ENCODE peak calls at places on chromosome 9, in eight cellular contexts. S, H, A, B, U, K, F and E are unnamed samples.
A peak's percentile ranks its signal among the peaks of the same experiment; 100 is the strongest.

GRCh38 chr9:109708507-109708945 is 71.5 kb upstream of the PALM2AKAP2 start:
- DNase-seq in S (no peak), H (no peak), A (no peak), B (no peak), U (no peak), K (peak; percentile 27), F (no peak), E (no peak)

GRCh38 chr9:120877276-120878034 is 467 bp upstream of the PHF19 start:
- DNase-seq in S (no peak), H (peak; percentile 66), A (peak; percentile 76), B (peak; percentile 79), U (no peak), K (peak; percentile 73), F (peak; percentile 50), E (peak; percentile 80)

GRCh38 chr9:33166263-33167083 is 663 bp downstream of the B4GALT1 start:
- DNase-seq in S (no peak), H (peak; percentile 59), A (no peak), B (peak; percentile 76), U (no peak), K (peak; percentile 71), F (peak; percentile 45), E (no peak)

GRCh38 chr9:114693248-114693895 is 11.4 kb upstream of the TEX48 start:
- DNase-seq in S (no peak), H (no peak), A (no peak), B (no peak), U (no peak), K (no peak), F (no peak), E (no peak)

GRCh38 chr9:76194896-76195295 is 199.3 kb downstream of the RFK start:
- DNase-seq in S (no peak), H (no peak), A (no peak), B (no peak), U (no peak), K (no peak), F (peak; percentile 51), E (no peak)

GRCh38 chr9:3900673-3901318 is 375.0 kb upstream of the RFX3 start:
- DNase-seq in S (no peak), H (no peak), A (no peak), B (no peak), U (no peak), K (no peak), F (no peak), E (no peak)

GRCh38 chr9:131633491-131634031 is 88.2 kb downstream of the PRRT1B start:
- DNase-seq in S (no peak), H (no peak), A (no peak), B (no peak), U (no peak), K (no peak), F (no peak), E (no peak)

GRCh38 chr9:97543568-97543967 is 42.1 kb downstream of the TMOD1 start:
- DNase-seq in S (no peak), H (no peak), A (peak; percentile 4), B (no peak), U (no peak), K (no peak), F (no peak), E (no peak)

GRCh38 chr9:19233344-19233743 is 2.9 kb downstream of the DENND4C start:
- DNase-seq in S (no peak), H (no peak), A (no peak), B (no peak), U (no peak), K (no peak), F (no peak), E (no peak)

GRCh38 chr9:83625120-83625710 is 2.3 kb downstream of the IDNK start:
- DNase-seq in S (no peak), H (no peak), A (no peak), B (no peak), U (no peak), K (no peak), F (peak; percentile 23), E (no peak)

GRCh38 chr9:74513221-74513620 is 16.1 kb downstream of the RORB start:
- DNase-seq in S (no peak), H (no peak), A (no peak), B (no peak), U (no peak), K (no peak), F (no peak), E (no peak)

GRCh38 chr9:134959971-134960310 is 42.2 kb upstream of the FCN1 start:
- DNase-seq in S (no peak), H (no peak), A (no peak), B (no peak), U (no peak), K (no peak), F (no peak), E (no peak)

GRCh38 chr9:129143461-129143927 is 32.3 kb downstream of the PTPA start:
- DNase-seq in S (no peak), H (peak; percentile 98), A (no peak), B (peak; percentile 78), U (no peak), K (peak; percentile 85), F (peak; percentile 62), E (no peak)

GRCh38 chr9:99623780-99624364 is 197.8 kb upstream of the NR4A3 start:
- DNase-seq in S (no peak), H (no peak), A (no peak), B (no peak), U (no peak), K (no peak), F (no peak), E (no peak)

GRCh38 chr9:87725900-87726709 is at the start of gene CTSL:
- DNase-seq in S (no peak), H (peak; percentile 93), A (peak; percentile 67), B (peak; percentile 96), U (no peak), K (peak; percentile 97), F (peak; percentile 90), E (peak; percentile 46)

GRCh38 chr9:87722393-87722792 is 3.5 kb upstream of the CTSL start:
- DNase-seq in S (no peak), H (no peak), A (no peak), B (peak; percentile 68), U (no peak), K (peak; percentile 45), F (no peak), E (no peak)

GRCh38 chr9:87725356-87725899 is 491 bp upstream of the CTSL start:
- DNase-seq in S (no peak), H (peak; percentile 59), A (no peak), B (no peak), U (no peak), K (peak; percentile 48), F (peak; percentile 77), E (no peak)
- H3K4me3 ChIP-seq in S (peak overlapping the region; percentile 71), H (peak overlapping the region; percentile 42), A (peak overlapping the region; percentile 87), B (no peak overlapping the region), U (peak overlapping the region; percentile 79), K (peak overlapping the region; percentile 86), F (peak overlapping the region; percentile 72), E (peak overlapping the region; percentile 66)

GRCh38 chr9:136670571-136671253 is 8.0 kb downstream of the EGFL7 start:
- DNase-seq in S (no peak), H (no peak), A (peak; percentile 8), B (no peak), U (no peak), K (no peak), F (no peak), E (no peak)

GRCh38 chr9:136667940-136668760 is 5.4 kb downstream of the EGFL7 start:
- DNase-seq in S (no peak), H (no peak), A (no peak), B (no peak), U (no peak), K (no peak), F (no peak), E (no peak)

GRCh38 chr9:136669791-136670464 is 7.2 kb downstream of the EGFL7 start:
- DNase-seq in S (no peak), H (no peak), A (no peak), B (no peak), U (no peak), K (no peak), F (no peak), E (no peak)

GRCh38 chr9:136667217-136667939 is 4.7 kb downstream of the EGFL7 start:
- DNase-seq in S (no peak), H (no peak), A (no peak), B (no peak), U (no peak), K (no peak), F (no peak), E (no peak)

GRCh38 chr9:136668983-136669790 is 6.5 kb downstream of the EGFL7 start:
- DNase-seq in S (no peak), H (peak; percentile 33), A (peak; percentile 22), B (no peak), U (no peak), K (no peak), F (no peak), E (no peak)
- H3K4me3 ChIP-seq in S (no peak overlapping the region), H (no peak overlapping the region), A (no peak overlapping the region), B (no peak overlapping the region), U (no peak overlapping the region), K (peak overlapping the region; percentile 71), F (no peak overlapping the region), E (no peak overlapping the region)

DNA sequence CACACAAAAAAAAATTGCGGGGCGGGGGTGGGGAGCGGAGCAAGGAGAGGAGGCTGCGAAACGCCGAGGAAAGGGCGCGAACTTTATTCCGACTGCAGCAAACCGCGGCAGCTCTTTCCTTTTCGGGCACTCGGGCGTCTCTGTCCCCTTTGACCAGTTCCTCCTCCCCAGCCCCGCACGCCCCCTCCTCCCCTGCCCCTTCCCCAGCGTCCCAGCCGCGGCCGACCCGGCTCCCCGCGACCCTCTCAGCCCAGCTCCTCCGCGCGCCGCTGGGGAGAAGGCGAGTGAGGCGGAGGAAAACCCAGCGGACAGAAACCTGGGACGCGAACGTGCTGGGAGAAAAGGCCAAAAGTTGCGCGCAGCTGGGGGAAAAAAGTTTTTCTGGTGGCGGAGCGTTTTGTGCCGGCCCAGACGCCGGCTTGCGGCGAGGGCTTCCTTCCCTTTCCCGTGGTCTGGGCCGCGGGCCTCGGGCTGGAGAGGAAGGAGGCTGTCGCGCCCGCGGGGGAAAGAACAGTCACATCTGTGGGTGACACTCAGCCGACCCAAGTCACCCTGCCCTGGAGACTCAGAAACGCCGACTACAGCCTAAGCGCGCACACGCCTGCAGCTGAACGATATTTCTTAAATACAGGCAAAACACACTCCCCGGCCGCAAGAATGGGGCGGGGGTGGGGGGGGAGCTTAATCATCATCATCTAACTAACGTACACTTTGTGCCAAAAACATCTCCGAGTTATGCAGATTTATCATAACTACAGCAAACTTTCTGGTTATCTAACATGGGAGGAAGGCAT is 1.1 kb upstream of the BNC2 start:
- DNase-seq in S (no peak), H (peak; percentile 87), A (peak; percentile 71), B (peak; percentile 84), U (no peak), K (peak; percentile 63), F (peak; percentile 91), E (peak; percentile 56)
- H3K4me3 ChIP-seq in S (peak overlapping the region; percentile 48), H (peak overlapping the region; percentile 78), A (peak overlapping the region; percentile 89), B (peak overlapping the region; percentile 73), U (peak overlapping the region; percentile 91), K (peak overlapping the region; percentile 61), F (peak overlapping the region; percentile 86), E (peak overlapping the region; percentile 48)

DNA sequence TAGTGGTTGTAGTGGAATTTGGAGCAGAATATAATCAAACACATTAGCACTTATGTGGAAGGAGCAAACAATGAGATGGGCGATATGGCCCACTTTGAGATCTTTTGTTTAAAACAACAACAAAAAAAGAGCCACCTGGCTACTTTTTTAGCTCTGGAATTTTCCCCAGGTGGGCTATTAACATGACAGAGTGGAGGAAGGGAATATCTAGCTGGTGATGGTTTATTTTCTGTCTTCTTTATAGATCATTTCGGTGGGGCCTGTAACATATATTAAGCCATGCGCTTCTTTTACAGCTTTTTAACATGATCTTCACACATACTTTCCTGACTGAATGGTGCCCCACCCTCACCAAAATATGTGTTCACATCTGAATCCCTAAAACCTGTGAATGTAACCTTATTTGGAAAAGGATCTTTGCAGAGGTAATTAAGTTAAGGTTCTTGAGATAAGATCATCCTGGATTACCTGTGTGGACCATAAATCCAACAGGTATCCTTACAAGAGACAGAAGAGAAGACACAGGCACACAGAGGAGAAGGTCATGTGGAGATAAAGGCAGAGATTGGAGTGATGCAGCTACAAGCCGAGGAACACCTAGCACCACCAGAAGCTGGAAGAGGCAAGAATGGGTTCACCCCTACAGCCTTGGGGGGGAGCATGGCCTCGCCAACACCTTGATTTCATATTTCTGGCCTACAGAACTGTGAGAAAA is 16.6 kb upstream of the ENTREP1 start:
- DNase-seq in S (no peak), H (no peak), A (no peak), B (no peak), U (no peak), K (no peak), F (no peak), E (no peak)
- H3K4me3 ChIP-seq in S (no peak overlapping the region), H (peak overlapping the region; percentile 0), A (no peak overlapping the region), B (no peak overlapping the region), U (no peak overlapping the region), K (no peak overlapping the region), F (no peak overlapping the region), E (no peak overlapping the region)